ENCODE peak calls at places on chromosomes 5 and 9, in eight cellular contexts. One of them, this sample, is unnamed.

GRCh38 chr5:170625221-170626165 is 121.7 kb downstream of the KCNIP1 start:
- DNase-seq in right lobe of liver: no peak
- DNase-seq in NCI-H1930: no peak
- DNase-seq in adrenal gland: no peak
- DNase-seq in RPMI7951: no peak
- DNase-seq in Peyer's patch: no peak
- DNase-seq in HEK293T: no peak
- DNase-seq in posterior cingulate gyrus: no peak
- DNase-seq in this sample: no peak

GRCh38 chr9:16278420-16278999 is 592.0 kb downstream of the BNC2 start:
- DNase-seq in posterior cingulate gyrus: no peak
- DNase-seq in NCI-H1930: no peak
- DNase-seq in RPMI7951: no peak
- DNase-seq in right lobe of liver: peak
- DNase-seq in adrenal gland: no peak
- DNase-seq in HEK293T: no peak
- DNase-seq in Peyer's patch: no peak
- DNase-seq in this sample: no peak

GRCh38 chr9:83598487-83598886 is 24.5 kb upstream of the IDNK start:
- DNase-seq in HEK293T: no peak
- DNase-seq in right lobe of liver: no peak
- DNase-seq in Peyer's patch: no peak
- DNase-seq in posterior cingulate gyrus: no peak
- DNase-seq in NCI-H1930: no peak
- DNase-seq in adrenal gland: peak
- DNase-seq in RPMI7951: no peak
- DNase-seq in this sample: no peak

GRCh38 chr5:60507687-60508086 is 192.3 kb downstream of the DEPDC1B start:
- DNase-seq in posterior cingulate gyrus: no peak
- DNase-seq in adrenal gland: no peak
- DNase-seq in NCI-H1930: no peak
- DNase-seq in Peyer's patch: no peak
- DNase-seq in HEK293T: no peak
- DNase-seq in right lobe of liver: no peak
- DNase-seq in RPMI7951: no peak
- DNase-seq in this sample: no peak

GRCh38 chr9:131627846-131628820 is 82.8 kb downstream of the PRRT1B start:
- DNase-seq in adrenal gland: peak
- DNase-seq in posterior cingulate gyrus: no peak
- DNase-seq in HEK293T: no peak
- DNase-seq in NCI-H1930: no peak
- DNase-seq in right lobe of liver: peak
- DNase-seq in Peyer's patch: peak
- DNase-seq in RPMI7951: no peak
- DNase-seq in this sample: peak

GRCh38 chr9:104608336-104608735 is 2.9 kb upstream of the OR13C2 start:
- DNase-seq in right lobe of liver: no peak
- DNase-seq in HEK293T: no peak
- DNase-seq in RPMI7951: no peak
- DNase-seq in Peyer's patch: no peak
- DNase-seq in adrenal gland: no peak
- DNase-seq in NCI-H1930: no peak
- DNase-seq in posterior cingulate gyrus: no peak
- DNase-seq in this sample: no peak

GRCh38 chr5:132364319-132364718 is 5.2 kb upstream of the SLC22A5 start:
- DNase-seq in posterior cingulate gyrus: no peak
- DNase-seq in right lobe of liver: no peak
- DNase-seq in adrenal gland: peak
- DNase-seq in Peyer's patch: no peak
- DNase-seq in RPMI7951: peak
- DNase-seq in HEK293T: no peak
- DNase-seq in NCI-H1930: no peak
- DNase-seq in this sample: no peak

GRCh38 chr5:158119852-158120708 is 261.1 kb upstream of the CLINT1 start:
- DNase-seq in Peyer's patch: no peak
- DNase-seq in right lobe of liver: no peak
- DNase-seq in HEK293T: no peak
- DNase-seq in RPMI7951: no peak
- DNase-seq in NCI-H1930: no peak
- DNase-seq in posterior cingulate gyrus: no peak
- DNase-seq in adrenal gland: peak
- DNase-seq in this sample: no peak